ENCODE peak calls at places on chromosomes 13 and 19, in seven cellular contexts. V, P, G, C, M, S and E are unnamed samples.

GRCh38 chr19:11238781-11239376 is 540 bp upstream of the ANGPTL8 start:
- DNase-seq in M (no peak), C (no peak), G (no peak), S (no peak), V (no peak), P (no peak), E (no peak)

GRCh38 chr13:40316301-40316700 is 350.1 kb downstream of the FOXO1 start:
- DNase-seq in P (no peak), G (no peak), S (no peak), C (peak), M (no peak), V (no peak), E (no peak)

GRCh38 chr13:50911051-50911690 is 1.6 kb downstream of the RNASEH2B start:
- DNase-seq in S (peak), M (no peak), V (peak), C (no peak), P (no peak), G (no peak), E (no peak)

GRCh38 chr13:50375792-50376191 is 360.5 kb downstream of the KCNRG start:
- DNase-seq in G (no peak), V (no peak), S (no peak), P (no peak), M (peak), C (no peak), E (no peak)

GRCh38 chr13:36328821-36329220 is 17.4 kb downstream of the SPART start:
- DNase-seq in C (no peak), G (no peak), S (no peak), P (no peak), V (no peak), M (no peak), E (no peak)

GRCh38 chr19:33064117-33064777 is 441 bp downstream of the RHPN2 start:
- DNase-seq in G (peak), M (no peak), S (no peak), V (peak), C (peak), P (peak), E (no peak)

GRCh38 chr19:6275170-6275744 is 4.5 kb downstream of the MLLT1 start:
- DNase-seq in G (no peak), P (no peak), M (no peak), S (no peak), C (no peak), V (no peak), E (no peak)

GRCh38 chr13:21043898-21044297 is 17.5 kb downstream of the LATS2 start:
- DNase-seq in S (no peak), C (no peak), G (no peak), M (peak), V (peak), P (no peak), E (no peak)

GRCh38 chr19:277581-278165 is 13.5 kb downstream of the PLPP2 start:
- DNase-seq in G (no peak), M (peak), C (no peak), P (no peak), S (peak), V (peak), E (no peak)

GRCh38 chr19:53553865-53554791 is 16.2 kb downstream of the ZNF331 start:
- DNase-seq in M (peak), P (no peak), V (peak), C (peak), G (no peak), S (no peak), E (no peak)

GRCh38 chr13:78659450-78660110 is 625 bp upstream of the OBI1 start:
- DNase-seq in G (no peak), M (peak), C (no peak), V (no peak), P (no peak), S (no peak), E (no peak)

GRCh38 chr13:21988624-21989023 is 317.8 kb downstream of the FGF9 start:
- DNase-seq in M (no peak), S (no peak), V (no peak), P (no peak), G (no peak), C (no peak), E (no peak)

GRCh38 chr19:30111051-30111450 is 169.0 kb downstream of the URI1 start:
- DNase-seq in M (no peak), P (no peak), G (no peak), S (no peak), V (no peak), C (no peak), E (no peak)

GRCh38 chr19:33440241-33440640 is 66.7 kb downstream of the CEBPG start:
- DNase-seq in P (no peak), V (no peak), G (no peak), S (no peak), M (no peak), C (peak), E (no peak)

GRCh38 chr19:49488046-49488862 is 846 bp downstream of the RPL13A start:
- DNase-seq in C (no peak), P (no peak), G (no peak), V (no peak), S (peak), M (no peak), E (no peak)

GRCh38 chr19:22893855-22894270 is 61.8 kb downstream of the ZNF723 start:
- DNase-seq in P (no peak), S (no peak), M (no peak), V (no peak), C (no peak), G (no peak), E (no peak)

GRCh38 chr19:53877361-53877766 is 4.6 kb upstream of the PRKCG start:
- DNase-seq in P (no peak), G (no peak), V (no peak), C (peak), M (no peak), S (no peak), E (no peak)

GRCh38 chr19:16587031-16588023 is 15.1 kb upstream of the SLC35E1 start:
- DNase-seq in V (peak), G (no peak), S (no peak), C (peak), P (no peak), M (peak), E (no peak)

GRCh38 chr13:113917096-113917495 is 53.2 kb upstream of the GAS6 start:
- DNase-seq in S (no peak), M (no peak), P (no peak), V (no peak), G (no peak), C (peak), E (no peak)

GRCh38 chr19:36128392-36128736 is 11.5 kb upstream of the CAPNS1 start:
- DNase-seq in C (no peak), V (no peak), G (peak), P (no peak), S (peak), M (no peak), E (no peak)

GRCh38 chr19:4059931-4060620 is 6.6 kb downstream of the ZBTB7A start:
- DNase-seq in P (no peak), S (no peak), M (no peak), C (peak), G (peak), V (no peak), E (no peak)

GRCh38 chr19:13932911-13933393 is 5.3 kb downstream of the PODNL1 start:
- DNase-seq in G (no peak), C (no peak), M (no peak), S (no peak), V (no peak), P (no peak), E (no peak)

GRCh38 chr19:3556978-3557460 is 367 bp downstream of the MFSD12 start:
- DNase-seq in P (peak), S (peak), V (peak), C (peak), G (peak), M (peak), E (no peak)

GRCh38 chr13:44435142-44435982 is 61.7 kb downstream of the SERP2 start:
- DNase-seq in C (peak), S (peak), V (peak), M (peak), G (peak), P (peak), E (peak)

GRCh38 chr13:110282316-110282841 is 24.6 kb downstream of the COL4A1 start:
- DNase-seq in C (no peak), G (no peak), S (no peak), M (no peak), V (no peak), P (no peak), E (no peak)

GRCh38 chr19:33490041-33490451 is 31.5 kb downstream of the PEPD start:
- DNase-seq in V (no peak), P (no peak), M (no peak), S (no peak), C (peak), G (no peak), E (no peak)

GRCh38 chr13:75947448-75947847 is 311.3 kb downstream of the LMO7 start:
- DNase-seq in M (no peak), G (no peak), V (no peak), P (no peak), C (no peak), S (no peak), E (no peak)

GRCh38 chr19:56105090-56105701 is 15.9 kb downstream of the ZNF787 start:
- DNase-seq in V (peak), P (peak), S (peak), G (peak), M (peak), C (peak), E (peak)

GRCh38 chr13:114096811-114097503 is 35.5 kb downstream of the RASA3 start:
- DNase-seq in P (no peak), M (no peak), G (no peak), V (no peak), C (peak), S (no peak), E (no peak)

GRCh38 chr19:15251010-15251748 is 18.9 kb upstream of the EPHX3 start:
- DNase-seq in V (no peak), S (no peak), C (no peak), M (peak), P (no peak), G (no peak), E (no peak)